ENCODE peak calls at places on chromosomes 4 and X, in six cellular contexts. J is neural progenitor cell, T is right cardiac atrium, N is tibial artery, K is A549, Q is HAP-1. D is an unnamed sample.

GRCh38 chrX:72258174-72258573 is 18.9 kb downstream of the RPS4X start:
- DNase-seq in J (no peak), T (no peak), N (no peak), K (peak), Q (no peak), D (no peak)

GRCh38 chr4:95594629-95595028 is 45.9 kb upstream of the UNC5C start:
- DNase-seq in J (no peak), T (no peak), N (no peak), K (no peak), Q (no peak), D (no peak)

GRCh38 chr4:687048-687974 is 1.6 kb downstream of the SLC49A3 start:
- DNase-seq in J (no peak), T (peak), N (peak), K (peak), Q (no peak), D (no peak)

GRCh38 chr4:519203-519651 is 20.2 kb downstream of the PIGG start:
- DNase-seq in J (no peak), T (peak), N (no peak), K (no peak), Q (no peak), D (no peak)

GRCh38 chrX:38891641-38892413 is 90.6 kb downstream of the MID1IP1 start:
- DNase-seq in J (no peak), T (no peak), N (no peak), K (no peak), Q (peak), D (no peak)

GRCh38 chr4:73053974-73054480 is 15.5 kb downstream of the COX18 start:
- DNase-seq in J (no peak), T (no peak), N (no peak), K (no peak), Q (no peak), D (no peak)

GRCh38 chrX:19893722-19894121 is 6.3 kb upstream of the SH3KBP1 start:
- DNase-seq in J (no peak), T (no peak), N (no peak), K (no peak), Q (no peak), D (no peak)

GRCh38 chr4:114038762-114039392 is 59.4 kb upstream of the ARSJ start:
- DNase-seq in J (no peak), T (no peak), N (no peak), K (no peak), Q (no peak), D (no peak)

GRCh38 chr4:141647982-141648381 is 11.6 kb downstream of the IL15 start:
- DNase-seq in J (no peak), T (no peak), N (no peak), K (no peak), Q (no peak), D (no peak)

GRCh38 chr4:75429208-75429607 is 85.0 kb downstream of the RCHY1 start:
- DNase-seq in J (no peak), T (no peak), N (no peak), K (no peak), Q (no peak), D (no peak)

GRCh38 chrX:110003167-110004156 is 548 bp downstream of the TMEM164 start:
- DNase-seq in J (no peak), T (peak), N (no peak), K (peak), Q (peak), D (no peak)

GRCh38 chr4:85611661-85612060 is 136.7 kb downstream of the ARHGAP24 start:
- DNase-seq in J (no peak), T (no peak), N (no peak), K (no peak), Q (no peak), D (no peak)

GRCh38 chr4:112361181-112361791 is 64.1 kb downstream of the ALPK1 start:
- DNase-seq in J (peak), T (peak), N (no peak), K (no peak), Q (peak), D (no peak)

GRCh38 chr4:138330531-138330930 is 88.4 kb upstream of the SLC7A11 start:
- DNase-seq in J (no peak), T (no peak), N (no peak), K (no peak), Q (no peak), D (no peak)

GRCh38 chr4:683982-684571 is 4.9 kb downstream of the SLC49A3 start:
- DNase-seq in J (peak), T (peak), N (no peak), K (no peak), Q (peak), D (no peak)

GRCh38 chrX:65707153-65707552 is 39.7 kb downstream of the MSN start:
- DNase-seq in J (no peak), T (no peak), N (no peak), K (no peak), Q (no peak), D (no peak)

GRCh38 chr4:87521757-87522374 is 7.3 kb downstream of the SPARCL1 start:
- DNase-seq in J (no peak), T (no peak), N (no peak), K (no peak), Q (no peak), D (no peak)

DNA sequence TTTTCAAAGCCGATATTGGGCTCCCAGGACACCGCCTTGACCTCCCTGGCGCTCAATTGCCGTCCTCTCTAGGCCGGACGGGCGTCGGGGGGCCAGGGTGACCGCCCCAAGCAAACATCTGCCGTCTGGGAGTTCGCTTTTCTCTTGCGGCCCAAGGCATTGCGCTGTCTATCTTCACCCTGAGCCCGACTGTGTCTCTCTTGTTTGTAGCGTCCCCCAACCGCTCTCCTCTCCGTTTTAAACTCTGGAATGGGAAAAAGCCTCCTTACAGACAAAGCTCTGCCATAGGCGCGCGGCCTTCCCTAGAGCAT is 551 bp upstream of the ARX start:
- DNase-seq in J (peak), T (no peak), N (no peak), K (no peak), Q (no peak), D (no peak)
- H3K4me3 ChIP-seq in J (no peak), T (no peak), N (no peak), K (no peak), Q (no peak), D (no peak)

DNA sequence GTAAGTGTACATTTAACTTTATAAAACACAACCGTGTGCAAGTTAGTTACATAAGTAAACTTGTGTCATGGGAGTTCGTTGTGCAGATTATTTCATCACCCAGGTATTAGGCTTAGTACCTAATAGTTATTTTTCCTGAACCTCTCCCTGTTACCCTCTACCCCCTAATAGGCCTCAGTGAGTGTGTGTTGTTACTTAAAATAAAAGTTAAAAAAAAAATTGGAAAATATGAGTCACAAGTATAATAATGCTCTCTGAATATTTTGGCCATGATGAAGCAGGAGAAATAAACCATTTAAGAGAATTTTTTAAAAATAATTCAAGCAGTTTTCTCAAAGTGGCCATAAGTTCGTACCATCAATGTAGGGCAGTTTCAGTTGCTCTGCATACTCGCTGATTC is 105.1 kb upstream of the GRID2 start:
- DNase-seq in J (no peak), T (no peak), N (no peak), K (no peak), Q (no peak), D (no peak)
- H3K4me3 ChIP-seq in J (no peak), T (no peak), N (no peak), K (no peak), Q (no peak), D (no peak)

DNA sequence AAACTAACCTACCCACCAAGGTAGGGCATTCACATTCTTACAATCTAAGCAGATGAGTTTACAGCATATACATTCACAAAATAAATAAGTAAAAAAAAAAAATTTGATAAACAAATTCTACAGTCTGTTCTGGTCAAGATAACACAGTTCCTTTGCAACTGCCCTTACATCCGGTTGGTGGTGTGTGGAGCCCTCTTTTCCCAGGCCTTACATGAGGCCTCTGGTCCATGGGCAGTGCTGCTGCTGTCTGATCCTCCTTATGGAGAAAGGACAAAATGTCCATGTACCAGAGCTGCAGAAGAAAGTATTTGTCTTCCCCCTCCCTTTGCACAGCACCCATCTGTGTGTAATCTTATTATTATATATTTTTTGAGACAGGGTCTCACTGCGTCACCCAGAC is 2.2 kb upstream of the SEPTIN11 start:
- DNase-seq in J (no peak), T (peak), N (no peak), K (no peak), Q (no peak), D (no peak)
- H3K4me3 ChIP-seq in J (no peak), T (no peak), N (no peak), K (no peak), Q (no peak), D (no peak)

GRCh38 chr4:98641906-98642668 is 16.3 kb downstream of the TSPAN5 start:
- DNase-seq in J (no peak), T (no peak), N (no peak), K (no peak), Q (peak), D (no peak)

GRCh38 chr4:98638661-98639060 is 19.8 kb downstream of the TSPAN5 start:
- DNase-seq in J (no peak), T (no peak), N (no peak), K (no peak), Q (no peak), D (no peak)

GRCh38 chr4:98641393-98641792 is 17.0 kb downstream of the TSPAN5 start:
- DNase-seq in J (no peak), T (no peak), N (no peak), K (no peak), Q (no peak), D (no peak)

GRCh38 chr4:98639523-98639922 is 18.9 kb downstream of the TSPAN5 start:
- DNase-seq in J (no peak), T (no peak), N (no peak), K (no peak), Q (no peak), D (peak)

GRCh38 chr4:98639108-98639507 is 19.3 kb downstream of the TSPAN5 start:
- DNase-seq in J (no peak), T (no peak), N (no peak), K (no peak), Q (no peak), D (no peak)
- H3K4me3 ChIP-seq in J (no peak), T (no peak), N (no peak), K (no peak), Q (no peak), D (peak)

GRCh38 chr4:69823048-69823447 is 36.9 kb downstream of the SULT1E1 start:
- DNase-seq in J (no peak), T (no peak), N (no peak), K (no peak), Q (no peak), D (no peak)
- H3K4me3 ChIP-seq in J (no peak), T (no peak), N (no peak), K (no peak), Q (no peak), D (no peak)

DNA sequence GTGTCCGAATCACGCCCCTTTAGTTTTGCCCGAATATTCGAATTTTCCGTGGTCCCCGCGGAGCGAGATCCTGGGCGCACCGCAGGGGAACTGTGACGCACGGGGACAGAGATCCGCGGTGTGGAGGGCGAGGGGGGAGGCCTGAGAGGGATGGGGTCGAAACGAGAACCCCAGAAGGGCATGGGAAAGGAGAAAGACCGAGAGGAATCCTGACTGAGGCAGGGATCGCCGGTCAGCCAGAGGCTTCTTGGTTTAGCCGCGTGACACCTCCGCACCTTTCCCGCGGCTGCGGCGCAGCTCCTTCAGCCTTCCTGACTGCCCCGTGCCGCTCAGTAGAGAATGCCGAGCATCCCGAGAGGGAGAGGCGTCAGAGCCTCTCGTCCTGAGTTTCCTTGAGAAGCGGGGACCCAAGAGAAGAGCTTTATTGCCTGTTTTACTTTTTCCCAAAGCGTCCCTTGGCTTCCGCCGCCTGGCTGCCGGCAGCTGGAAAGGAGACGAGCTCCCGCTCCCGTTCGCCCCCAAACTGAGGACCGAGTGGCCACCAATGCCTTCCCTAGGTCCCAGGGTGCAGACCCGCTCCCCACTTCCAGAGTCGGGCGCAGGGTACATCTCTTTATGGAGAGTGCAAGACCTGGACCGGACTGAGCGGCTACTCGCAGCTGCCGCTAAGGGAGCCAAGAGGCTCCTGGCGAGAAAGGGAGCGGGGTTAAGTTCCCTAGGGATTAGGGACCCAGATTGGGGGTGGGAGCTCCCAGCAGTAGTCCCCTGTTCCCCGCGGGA is 911 bp upstream of the GPR50 start:
- DNase-seq in J (peak), T (no peak), N (no peak), K (no peak), Q (no peak), D (no peak)
- H3K4me3 ChIP-seq in J (peak), T (no peak), N (no peak), K (no peak), Q (no peak), D (no peak)

GRCh38 chrX:49199315-49199595 is 738 bp downstream of the SYP start:
- DNase-seq in J (no peak), T (no peak), N (no peak), K (no peak), Q (no peak), D (no peak)

GRCh38 chrX:49193542-49193964 is 6.4 kb downstream of the SYP start:
- DNase-seq in J (no peak), T (no peak), N (no peak), K (no peak), Q (no peak), D (no peak)

GRCh38 chrX:49199906-49200771 is at the start of gene SYP:
- DNase-seq in J (peak), T (peak), N (peak), K (peak), Q (peak), D (peak)

GRCh38 chrX:49198540-49199314 is 1.3 kb downstream of the SYP start:
- DNase-seq in J (no peak), T (no peak), N (no peak), K (no peak), Q (no peak), D (no peak)

DNA sequence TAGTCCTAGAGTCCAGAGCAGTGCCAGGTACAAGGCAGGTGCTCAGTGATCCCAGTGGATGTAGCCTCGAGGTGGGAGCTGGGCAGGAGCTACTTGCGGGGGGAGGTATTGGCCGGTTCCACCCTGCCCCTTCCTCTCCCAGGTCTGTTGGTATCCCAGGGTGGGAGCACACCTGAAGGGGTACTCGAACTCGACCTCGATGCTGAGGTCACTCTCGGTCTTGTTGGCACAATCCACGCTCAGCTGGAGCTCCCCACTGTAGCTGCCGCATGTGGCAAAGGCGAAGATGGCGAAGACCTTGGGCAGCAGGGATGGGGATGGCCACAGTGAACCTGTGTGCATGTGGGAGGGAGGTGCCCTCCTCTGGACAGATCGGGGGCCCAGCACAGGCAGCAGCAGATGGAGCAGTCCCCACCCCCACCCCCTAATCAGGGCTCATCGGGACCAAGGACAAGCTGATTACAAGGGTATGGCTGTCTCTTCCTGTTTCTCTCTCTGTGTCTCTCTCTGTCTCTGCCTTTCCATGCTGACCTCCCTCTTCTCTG is 2.4 kb downstream of the SYP start:
- DNase-seq in J (no peak), T (no peak), N (no peak), K (no peak), Q (no peak), D (no peak)
- H3K4me3 ChIP-seq in J (no peak), T (no peak), N (no peak), K (no peak), Q (no peak), D (no peak)

DNA sequence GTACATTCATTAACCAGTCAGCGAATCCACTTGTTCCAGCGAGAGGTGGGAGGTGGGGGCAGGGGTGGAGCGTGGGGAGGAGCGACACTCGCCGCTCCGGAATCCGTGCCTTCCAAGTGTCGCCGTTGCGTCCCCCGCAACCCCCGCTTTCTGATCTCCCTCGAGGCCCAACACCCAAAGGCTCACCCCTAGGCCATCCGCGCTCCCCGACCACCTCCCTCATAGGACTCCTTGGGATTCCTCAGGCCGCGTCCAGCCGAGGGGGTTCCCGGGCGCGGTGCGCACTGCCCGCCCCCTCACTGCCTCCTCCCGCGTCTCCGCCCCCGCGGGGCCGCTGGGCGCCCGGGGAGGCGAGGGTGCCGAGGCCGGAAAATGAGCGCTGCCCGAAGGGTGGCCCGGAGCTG is 108.1 kb upstream of the STOX2 start:
- DNase-seq in J (peak), T (peak), N (no peak), K (peak), Q (peak), D (no peak)
- H3K4me3 ChIP-seq in J (peak), T (peak), N (peak), K (peak), Q (peak), D (no peak)